ENCODE peak calls at places on chromosome 2, in seven cellular contexts. One of them, this sample, is unnamed.

GRCh38 chr2:83069724-83070123 is 1389.4 kb downstream of the SUCLG1 start:
- DNase-seq in right lobe of liver: no peak
- DNase-seq in neural progenitor cell: no peak
- DNase-seq in fibroblast of lung: peak; percentile 47
- DNase-seq in CD8-positive, alpha-beta memory T cell: no peak
- DNase-seq in naive thymus-derived CD4-positive, alpha-beta T cell: no peak
- DNase-seq in CD8-positive, alpha-beta T cell: no peak
- DNase-seq in this sample: no peak

GRCh38 chr2:196925768-196926561 is 542 bp downstream of the PGAP1 start:
- DNase-seq in right lobe of liver: peak; percentile 55
- DNase-seq in neural progenitor cell: peak; percentile 65
- DNase-seq in fibroblast of lung: peak; percentile 32
- DNase-seq in CD8-positive, alpha-beta memory T cell: no peak
- DNase-seq in naive thymus-derived CD4-positive, alpha-beta T cell: no peak
- DNase-seq in CD8-positive, alpha-beta T cell: no peak
- DNase-seq in this sample: peak; percentile 29

GRCh38 chr2:177693658-177694334 is 301.2 kb downstream of the AGPS start:
- DNase-seq in right lobe of liver: no peak
- DNase-seq in neural progenitor cell: no peak
- DNase-seq in fibroblast of lung: peak; percentile 49
- DNase-seq in CD8-positive, alpha-beta memory T cell: no peak
- DNase-seq in naive thymus-derived CD4-positive, alpha-beta T cell: no peak
- DNase-seq in CD8-positive, alpha-beta T cell: no peak
- DNase-seq in this sample: no peak

GRCh38 chr2:191029280-191029908 is 15.4 kb upstream of the STAT1 start:
- DNase-seq in right lobe of liver: no peak
- DNase-seq in neural progenitor cell: no peak
- DNase-seq in fibroblast of lung: no peak
- DNase-seq in CD8-positive, alpha-beta memory T cell: no peak
- DNase-seq in naive thymus-derived CD4-positive, alpha-beta T cell: no peak
- DNase-seq in CD8-positive, alpha-beta T cell: no peak
- DNase-seq in this sample: no peak

GRCh38 chr2:222456479-222457077 is 32.2 kb downstream of the SGPP2 start:
- DNase-seq in right lobe of liver: no peak
- DNase-seq in neural progenitor cell: no peak
- DNase-seq in fibroblast of lung: no peak
- DNase-seq in CD8-positive, alpha-beta memory T cell: no peak
- DNase-seq in naive thymus-derived CD4-positive, alpha-beta T cell: no peak
- DNase-seq in CD8-positive, alpha-beta T cell: no peak
- DNase-seq in this sample: no peak

GRCh38 chr2:58660046-58660445 is 418.9 kb upstream of the FANCL start:
- DNase-seq in right lobe of liver: no peak
- DNase-seq in neural progenitor cell: no peak
- DNase-seq in fibroblast of lung: no peak
- DNase-seq in CD8-positive, alpha-beta memory T cell: no peak
- DNase-seq in naive thymus-derived CD4-positive, alpha-beta T cell: no peak
- DNase-seq in CD8-positive, alpha-beta T cell: no peak
- DNase-seq in this sample: no peak

GRCh38 chr2:239873656-239874635 is 151.2 kb downstream of the NDUFA10 start:
- DNase-seq in right lobe of liver: peak; percentile 27
- DNase-seq in neural progenitor cell: no peak
- DNase-seq in fibroblast of lung: no peak
- DNase-seq in CD8-positive, alpha-beta memory T cell: no peak
- DNase-seq in naive thymus-derived CD4-positive, alpha-beta T cell: no peak
- DNase-seq in CD8-positive, alpha-beta T cell: no peak
- DNase-seq in this sample: no peak

GRCh38 chr2:235827585-235827992 is 333.7 kb downstream of the AGAP1 start:
- DNase-seq in right lobe of liver: no peak
- DNase-seq in neural progenitor cell: no peak
- DNase-seq in fibroblast of lung: peak; percentile 80
- DNase-seq in CD8-positive, alpha-beta memory T cell: no peak
- DNase-seq in naive thymus-derived CD4-positive, alpha-beta T cell: no peak
- DNase-seq in CD8-positive, alpha-beta T cell: no peak
- DNase-seq in this sample: no peak

GRCh38 chr2:218990612-218991011 is 2.6 kb downstream of the CRYBA2 start:
- DNase-seq in right lobe of liver: no peak
- DNase-seq in neural progenitor cell: no peak
- DNase-seq in fibroblast of lung: no peak
- DNase-seq in CD8-positive, alpha-beta memory T cell: no peak
- DNase-seq in naive thymus-derived CD4-positive, alpha-beta T cell: no peak
- DNase-seq in CD8-positive, alpha-beta T cell: no peak
- DNase-seq in this sample: no peak
- H3K27me3 ChIP-seq in right lobe of liver: peaks cover 37% of the 10 kb centered on the region
- H3K27me3 ChIP-seq in neural progenitor cell: peaks cover 100% of the 10 kb centered on the region
- H3K27me3 ChIP-seq in fibroblast of lung: peaks cover 82% of the 10 kb centered on the region
- H3K27me3 ChIP-seq in CD8-positive, alpha-beta memory T cell: peaks cover 70% of the 10 kb centered on the region
- H3K27me3 ChIP-seq in naive thymus-derived CD4-positive, alpha-beta T cell: peaks cover 40% of the 10 kb centered on the region
- H3K27me3 ChIP-seq in CD8-positive, alpha-beta T cell: peaks cover 59% of the 10 kb centered on the region
- H3K27me3 ChIP-seq in this sample: no peaks in the 10 kb centered on the region

GRCh38 chr2:85959191-85959590 is 70.4 kb upstream of the ST3GAL5 start:
- DNase-seq in right lobe of liver: no peak
- DNase-seq in neural progenitor cell: no peak
- DNase-seq in fibroblast of lung: no peak
- DNase-seq in CD8-positive, alpha-beta memory T cell: no peak
- DNase-seq in naive thymus-derived CD4-positive, alpha-beta T cell: no peak
- DNase-seq in CD8-positive, alpha-beta T cell: no peak
- DNase-seq in this sample: no peak
- H3K27ac ChIP-seq in right lobe of liver: no peak overlapping the region
- H3K27ac ChIP-seq in neural progenitor cell: no peak overlapping the region
- H3K27ac ChIP-seq in fibroblast of lung: no peak overlapping the region
- H3K27ac ChIP-seq in CD8-positive, alpha-beta memory T cell: no peak overlapping the region
- H3K27ac ChIP-seq in naive thymus-derived CD4-positive, alpha-beta T cell: no peak overlapping the region
- H3K27ac ChIP-seq in CD8-positive, alpha-beta T cell: no peak overlapping the region
- H3K27ac ChIP-seq in this sample: no peak overlapping the region

GRCh38 chr2:232387451-232388171 is 9.1 kb downstream of the ALPP start:
- DNase-seq in right lobe of liver: no peak
- DNase-seq in neural progenitor cell: no peak
- DNase-seq in fibroblast of lung: no peak
- DNase-seq in CD8-positive, alpha-beta memory T cell: no peak
- DNase-seq in naive thymus-derived CD4-positive, alpha-beta T cell: no peak
- DNase-seq in CD8-positive, alpha-beta T cell: no peak
- DNase-seq in this sample: no peak
- H3K27me3 ChIP-seq in right lobe of liver: peaks cover 16% of the 10 kb centered on the region
- H3K27me3 ChIP-seq in neural progenitor cell: peaks cover 76% of the 10 kb centered on the region
- H3K27me3 ChIP-seq in fibroblast of lung: peaks cover 55% of the 10 kb centered on the region
- H3K27me3 ChIP-seq in CD8-positive, alpha-beta memory T cell: no peaks in the 10 kb centered on the region
- H3K27me3 ChIP-seq in naive thymus-derived CD4-positive, alpha-beta T cell: no peaks in the 10 kb centered on the region
- H3K27me3 ChIP-seq in CD8-positive, alpha-beta T cell: no peaks in the 10 kb centered on the region
- H3K27me3 ChIP-seq in this sample: peaks cover 28% of the 10 kb centered on the region

DNA sequence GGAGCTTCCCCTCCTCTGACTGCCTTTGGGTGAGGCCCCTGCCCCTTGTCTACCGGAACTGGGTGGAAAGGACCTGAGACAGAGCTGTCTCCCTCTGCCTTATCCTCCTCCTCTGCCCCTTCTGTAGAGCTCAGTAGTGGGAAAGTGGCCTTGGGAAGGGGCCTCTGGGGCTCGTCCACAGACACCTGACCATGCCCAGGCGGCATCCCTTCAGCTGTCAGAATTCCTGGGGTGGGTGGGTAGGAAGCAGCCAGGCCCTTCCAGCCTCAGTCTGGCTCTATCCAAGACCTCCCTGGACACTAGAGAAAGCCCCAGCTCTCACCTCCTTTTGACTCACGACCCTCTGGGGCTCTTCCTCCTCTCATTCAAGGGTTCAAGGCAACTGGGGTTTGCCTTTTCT is 35.6 kb downstream of the B3GNT2 start:
- DNase-seq in right lobe of liver: no peak
- DNase-seq in neural progenitor cell: no peak
- DNase-seq in fibroblast of lung: no peak
- DNase-seq in CD8-positive, alpha-beta memory T cell: no peak
- DNase-seq in naive thymus-derived CD4-positive, alpha-beta T cell: no peak
- DNase-seq in CD8-positive, alpha-beta T cell: no peak
- DNase-seq in this sample: no peak
- H3K27ac ChIP-seq in right lobe of liver: no peak overlapping the region
- H3K27ac ChIP-seq in neural progenitor cell: no peak overlapping the region
- H3K27ac ChIP-seq in fibroblast of lung: no peak overlapping the region
- H3K27ac ChIP-seq in CD8-positive, alpha-beta memory T cell: no peak overlapping the region
- H3K27ac ChIP-seq in naive thymus-derived CD4-positive, alpha-beta T cell: no peak overlapping the region
- H3K27ac ChIP-seq in CD8-positive, alpha-beta T cell: no peak overlapping the region
- H3K27ac ChIP-seq in this sample: no peak overlapping the region

DNA sequence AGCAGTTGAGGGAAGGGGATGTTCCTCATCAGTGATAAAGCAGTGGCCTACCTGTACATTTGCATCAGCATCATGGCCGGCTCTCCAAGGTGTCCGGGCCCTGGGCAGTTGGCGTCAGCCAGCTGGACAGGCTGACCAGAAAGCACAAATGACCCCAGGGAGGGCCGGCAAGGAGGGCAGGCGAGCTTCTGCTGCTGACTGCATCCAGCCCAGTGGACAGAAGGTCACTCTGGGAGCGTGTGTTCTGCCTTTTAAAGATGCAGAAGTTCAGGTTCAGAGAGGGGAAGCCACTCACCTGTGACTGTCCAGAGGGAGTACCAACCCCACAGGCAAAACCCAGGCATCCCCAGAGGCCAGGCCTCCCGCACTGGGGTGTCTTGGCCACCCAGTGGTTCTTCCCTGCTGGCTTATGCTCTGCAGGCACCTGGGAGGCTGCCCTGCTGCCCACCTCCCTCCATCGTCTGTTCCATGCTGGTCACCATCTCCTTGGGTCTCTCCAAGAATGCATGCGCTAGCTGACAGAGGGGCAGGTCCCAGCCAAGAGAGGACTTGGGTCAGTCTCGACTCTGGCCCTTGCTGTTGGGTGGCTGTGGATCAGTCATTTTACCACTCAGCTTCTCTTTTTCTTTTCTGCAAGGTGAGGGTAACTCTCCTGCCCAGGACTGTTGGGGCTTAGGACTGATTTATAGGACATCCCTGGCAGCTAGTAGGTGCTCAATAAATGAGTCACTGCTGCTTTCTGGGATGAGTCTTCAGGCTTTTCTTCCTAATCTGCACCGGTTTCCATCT is 89.9 kb downstream of the INHBB start:
- DNase-seq in right lobe of liver: peak; percentile 20
- DNase-seq in neural progenitor cell: no peak
- DNase-seq in fibroblast of lung: no peak
- DNase-seq in CD8-positive, alpha-beta memory T cell: no peak
- DNase-seq in naive thymus-derived CD4-positive, alpha-beta T cell: no peak
- DNase-seq in CD8-positive, alpha-beta T cell: no peak
- DNase-seq in this sample: no peak
- H3K27me3 ChIP-seq in right lobe of liver: no peaks in the 10 kb centered on the region
- H3K27me3 ChIP-seq in neural progenitor cell: peaks cover 97% of the 10 kb centered on the region
- H3K27me3 ChIP-seq in fibroblast of lung: peaks cover 11% of the 10 kb centered on the region
- H3K27me3 ChIP-seq in CD8-positive, alpha-beta memory T cell: peaks cover under 1% of the 10 kb centered on the region
- H3K27me3 ChIP-seq in naive thymus-derived CD4-positive, alpha-beta T cell: no peaks in the 10 kb centered on the region
- H3K27me3 ChIP-seq in CD8-positive, alpha-beta T cell: no peaks in the 10 kb centered on the region
- H3K27me3 ChIP-seq in this sample: no peaks in the 10 kb centered on the region

DNA sequence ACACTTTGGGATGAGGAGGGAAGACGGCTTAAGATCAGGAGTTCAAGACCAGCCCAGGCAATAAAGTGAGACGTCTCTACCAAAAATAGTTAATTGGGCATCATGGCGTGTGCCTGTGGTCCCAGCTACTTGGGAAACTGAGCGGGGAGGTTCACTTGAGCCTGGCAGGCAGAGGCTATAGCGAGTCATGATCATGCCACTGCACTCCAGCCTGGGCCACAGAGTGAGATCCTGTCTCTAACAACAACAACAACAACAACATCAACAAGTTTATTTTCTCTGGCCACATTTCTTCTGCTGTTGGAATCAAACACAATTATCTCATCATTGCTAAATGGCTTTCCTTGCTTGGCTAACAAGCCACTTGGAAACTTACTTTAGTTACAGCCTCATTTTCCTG is 13.4 kb downstream of the NIFK start:
- DNase-seq in right lobe of liver: no peak
- DNase-seq in neural progenitor cell: no peak
- DNase-seq in fibroblast of lung: no peak
- DNase-seq in CD8-positive, alpha-beta memory T cell: no peak
- DNase-seq in naive thymus-derived CD4-positive, alpha-beta T cell: no peak
- DNase-seq in CD8-positive, alpha-beta T cell: no peak
- DNase-seq in this sample: no peak
- H3K27ac ChIP-seq in right lobe of liver: no peak overlapping the region
- H3K27ac ChIP-seq in neural progenitor cell: no peak overlapping the region
- H3K27ac ChIP-seq in fibroblast of lung: no peak overlapping the region
- H3K27ac ChIP-seq in CD8-positive, alpha-beta memory T cell: no peak overlapping the region
- H3K27ac ChIP-seq in naive thymus-derived CD4-positive, alpha-beta T cell: no peak overlapping the region
- H3K27ac ChIP-seq in CD8-positive, alpha-beta T cell: no peak overlapping the region
- H3K27ac ChIP-seq in this sample: no peak overlapping the region

GRCh38 chr2:131015764-131016163 is 77.5 kb downstream of the FAM168B start:
- DNase-seq in right lobe of liver: no peak
- DNase-seq in neural progenitor cell: no peak
- DNase-seq in fibroblast of lung: no peak
- DNase-seq in CD8-positive, alpha-beta memory T cell: no peak
- DNase-seq in naive thymus-derived CD4-positive, alpha-beta T cell: no peak
- DNase-seq in CD8-positive, alpha-beta T cell: no peak
- DNase-seq in this sample: no peak
- H3K27me3 ChIP-seq in right lobe of liver: no peaks in the 10 kb centered on the region
- H3K27me3 ChIP-seq in neural progenitor cell: no peaks in the 10 kb centered on the region
- H3K27me3 ChIP-seq in fibroblast of lung: peaks cover 3% of the 10 kb centered on the region
- H3K27me3 ChIP-seq in CD8-positive, alpha-beta memory T cell: no peaks in the 10 kb centered on the region
- H3K27me3 ChIP-seq in naive thymus-derived CD4-positive, alpha-beta T cell: no peaks in the 10 kb centered on the region
- H3K27me3 ChIP-seq in CD8-positive, alpha-beta T cell: no peaks in the 10 kb centered on the region
- H3K27me3 ChIP-seq in this sample: no peaks in the 10 kb centered on the region

DNA sequence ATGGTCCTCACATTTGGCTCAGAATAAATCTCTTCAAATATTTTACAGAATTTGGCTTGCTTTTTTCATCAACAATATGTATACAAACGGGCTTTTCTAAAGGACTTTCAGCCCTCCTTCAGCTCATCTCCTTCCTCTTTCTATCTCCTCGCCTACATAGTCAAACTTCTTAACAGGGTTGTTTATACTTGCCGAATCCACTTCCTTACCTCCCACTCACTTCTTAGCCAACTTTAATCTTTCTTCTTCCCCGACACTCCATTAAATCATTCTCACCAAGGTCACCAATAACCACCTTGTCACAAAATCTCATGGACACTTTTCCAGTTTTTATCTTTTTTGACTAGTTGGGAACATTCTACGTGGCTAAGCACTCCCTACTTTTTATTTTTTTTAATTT is 325.2 kb downstream of the PLCL1 start:
- DNase-seq in right lobe of liver: no peak
- DNase-seq in neural progenitor cell: no peak
- DNase-seq in fibroblast of lung: no peak
- DNase-seq in CD8-positive, alpha-beta memory T cell: no peak
- DNase-seq in naive thymus-derived CD4-positive, alpha-beta T cell: no peak
- DNase-seq in CD8-positive, alpha-beta T cell: no peak
- DNase-seq in this sample: no peak
- H3K27ac ChIP-seq in right lobe of liver: no peak overlapping the region
- H3K27ac ChIP-seq in neural progenitor cell: no peak overlapping the region
- H3K27ac ChIP-seq in fibroblast of lung: no peak overlapping the region
- H3K27ac ChIP-seq in CD8-positive, alpha-beta memory T cell: no peak overlapping the region
- H3K27ac ChIP-seq in naive thymus-derived CD4-positive, alpha-beta T cell: no peak overlapping the region
- H3K27ac ChIP-seq in CD8-positive, alpha-beta T cell: no peak overlapping the region
- H3K27ac ChIP-seq in this sample: no peak overlapping the region